ENCODE peak calls at places on chromosomes 2 and 18, in eight cellular contexts. O is stimulated activated CD4-positive, alpha-beta T cell treated with anti-CD3 and anti-CD28 coated beads, Interleukin-4, amount 100 ng/mL, for 24 hours; V is stimulated activated CD8-positive, alpha-beta memory T cell treated with anti-CD3 and anti-CD28 coated beads, Interleukin-2, amount 100 ng/mL, for 48 hours; W is tibial nerve; K is amygdala; P is glutamatergic neuron; U is K562; J is caudate nucleus. S is an unnamed sample.
A peak's percentile ranks its signal among the peaks of the same experiment; 100 is the strongest.

GRCh38 chr18:9437049-9437448 is 38.3 kb upstream of the RALBP1 start:
- DNase-seq in O (no peak), W (no peak), P (no peak), K (no peak), J (no peak), V (no peak), U (no peak), S (no peak)

GRCh38 chr2:234763051-234763909 is 188.5 kb upstream of the SH3BP4 start:
- DNase-seq in U (no peak), O (no peak), W (no peak), J (no peak), P (no peak), K (no peak), V (no peak), S (no peak)

GRCh38 chr2:119549236-119549635 is 5.0 kb downstream of the CFAP221 start:
- DNase-seq in P (no peak), W (no peak), O (no peak), J (no peak), U (no peak), K (no peak), V (no peak), S (no peak)

GRCh38 chr2:130755234-130756040 is at the start of gene AMER3:
- DNase-seq in O (no peak), P (peak; percentile 74), V (no peak), W (no peak), K (no peak), J (no peak), U (no peak), S (no peak)

GRCh38 chr2:33153008-33153407 is 206.3 kb downstream of the LTBP1 start:
- DNase-seq in W (no peak), J (no peak), P (no peak), K (no peak), V (no peak), U (no peak), O (no peak), S (no peak)

GRCh38 chr18:26960901-26961300 is 95.4 kb upstream of the AQP4 start:
- DNase-seq in W (no peak), J (no peak), V (no peak), O (no peak), K (no peak), P (no peak), U (no peak), S (no peak)

GRCh38 chr2:236964291-236964690 is 121.4 kb upstream of the COPS8 start:
- DNase-seq in O (no peak), V (no peak), J (no peak), W (peak; percentile 65), U (no peak), P (no peak), K (no peak), S (no peak)

GRCh38 chr2:118903489-118904215 is 38.3 kb upstream of the MARCO start:
- DNase-seq in U (no peak), W (no peak), K (no peak), P (no peak), V (no peak), O (no peak), J (no peak), S (no peak)

GRCh38 chr2:150610670-150611279 is 123.3 kb upstream of the RND3 start:
- DNase-seq in U (peak; percentile 13), W (no peak), O (no peak), K (no peak), P (peak; percentile 23), J (no peak), V (no peak), S (no peak)

GRCh38 chr2:223877771-223878410 is 40.5 kb upstream of the AP1S3 start:
- DNase-seq in W (no peak), K (no peak), U (no peak), J (no peak), P (no peak), V (no peak), O (no peak), S (no peak)

GRCh38 chr18:11587846-11588245 is 21.6 kb upstream of the SLC35G4 start:
- DNase-seq in V (no peak), U (no peak), K (no peak), P (no peak), J (no peak), O (no peak), W (no peak), S (no peak)

GRCh38 chr2:10977003-10977402 is 65.3 kb downstream of the KCNF1 start:
- DNase-seq in J (no peak), V (no peak), K (no peak), U (peak; percentile 16), P (peak; percentile 54), O (no peak), W (no peak), S (no peak)

GRCh38 chr2:105243961-105244360 is 2.4 kb downstream of the GPR45 start:
- DNase-seq in K (no peak), O (no peak), U (peak; percentile 28), J (no peak), V (no peak), P (peak; percentile 67), W (no peak), S (no peak)

GRCh38 chr2:47012866-47013265 is 97.3 kb upstream of the MCFD2 start:
- DNase-seq in V (no peak), U (no peak), J (no peak), W (no peak), K (no peak), O (no peak), P (no peak), S (no peak)

GRCh38 chr18:47999801-48000248 is 69.4 kb upstream of the SMAD2 start:
- DNase-seq in P (no peak), U (peak; percentile 41), J (no peak), K (no peak), O (no peak), V (no peak), W (no peak), S (no peak)

GRCh38 chr2:45728458-45728942 is 77.0 kb downstream of the PRKCE start:
- DNase-seq in J (no peak), W (no peak), O (no peak), P (no peak), U (no peak), K (no peak), V (no peak), S (no peak)

GRCh38 chr18:14179306-14179705 is 47.1 kb upstream of the ZNF519 start:
- DNase-seq in K (no peak), W (no peak), P (no peak), U (no peak), O (no peak), J (no peak), V (no peak), S (no peak)

GRCh38 chr18:136433-136832 is 21.9 kb upstream of the USP14 start:
- DNase-seq in U (peak; percentile 46), W (no peak), O (peak; percentile 36), K (no peak), V (no peak), P (no peak), J (no peak), S (no peak)

GRCh38 chr2:127095367-127095641 is 11.7 kb downstream of the BIN1 start:
- DNase-seq in W (no peak), J (no peak), U (no peak), V (no peak), O (no peak), K (no peak), P (peak; percentile 15), S (no peak)

S was measured in GOT3.